ENCODE peak calls at places on chromosome 22, in five cellular contexts. One of them, this sample, is unnamed.

GRCh38 chr22:50306753-50307749 is at the start of gene PLXNB2:
- DNase-seq in cardiac septum: peak
- DNase-seq in CD4-positive, alpha-beta T cell: no peak
- DNase-seq in AML-193: no peak
- DNase-seq in tibial nerve: peak
- DNase-seq in this sample: peak

GRCh38 chr22:26981111-26981510 is 323.7 kb downstream of the MIAT start:
- DNase-seq in AML-193: no peak
- DNase-seq in tibial nerve: no peak
- DNase-seq in cardiac septum: no peak
- DNase-seq in CD4-positive, alpha-beta T cell: no peak
- DNase-seq in this sample: no peak

GRCh38 chr22:30212996-30213441 is 33.5 kb downstream of the LIF start:
- DNase-seq in tibial nerve: no peak
- DNase-seq in AML-193: peak
- DNase-seq in cardiac septum: no peak
- DNase-seq in CD4-positive, alpha-beta T cell: no peak
- DNase-seq in this sample: no peak

GRCh38 chr22:25120093-25120561 is 79.5 kb upstream of the CRYBB3 start:
- DNase-seq in AML-193: no peak
- DNase-seq in CD4-positive, alpha-beta T cell: no peak
- DNase-seq in tibial nerve: no peak
- DNase-seq in cardiac septum: no peak
- DNase-seq in this sample: peak

GRCh38 chr22:26529345-26529744 is 17.1 kb upstream of the TFIP11 start:
- DNase-seq in AML-193: no peak
- DNase-seq in tibial nerve: no peak
- DNase-seq in cardiac septum: no peak
- DNase-seq in CD4-positive, alpha-beta T cell: no peak
- DNase-seq in this sample: no peak

GRCh38 chr22:20774882-20775281 is 969 bp downstream of the SERPIND1 start:
- DNase-seq in CD4-positive, alpha-beta T cell: no peak
- DNase-seq in tibial nerve: no peak
- DNase-seq in cardiac septum: no peak
- DNase-seq in AML-193: no peak
- DNase-seq in this sample: no peak

GRCh38 chr22:35977136-35977535 is 51.5 kb downstream of the RBFOX2 start:
- DNase-seq in CD4-positive, alpha-beta T cell: no peak
- DNase-seq in tibial nerve: no peak
- DNase-seq in cardiac septum: no peak
- DNase-seq in AML-193: no peak
- DNase-seq in this sample: no peak

GRCh38 chr22:30865656-30866055 is 102.9 kb downstream of the MORC2 start:
- DNase-seq in tibial nerve: no peak
- DNase-seq in AML-193: no peak
- DNase-seq in CD4-positive, alpha-beta T cell: no peak
- DNase-seq in cardiac septum: peak
- DNase-seq in this sample: no peak

GRCh38 chr22:43487311-43488030 is 75.7 kb downstream of the MPPED1 start:
- DNase-seq in cardiac septum: no peak
- DNase-seq in tibial nerve: no peak
- DNase-seq in AML-193: no peak
- DNase-seq in CD4-positive, alpha-beta T cell: no peak
- DNase-seq in this sample: no peak

GRCh38 chr22:38718414-38718813 is 12.7 kb downstream of the GTPBP1 start:
- DNase-seq in AML-193: no peak
- DNase-seq in tibial nerve: no peak
- DNase-seq in cardiac septum: peak
- DNase-seq in CD4-positive, alpha-beta T cell: no peak
- DNase-seq in this sample: peak

GRCh38 chr22:30308096-30308495 is 18.6 kb downstream of the TBC1D10A start:
- DNase-seq in CD4-positive, alpha-beta T cell: no peak
- DNase-seq in tibial nerve: no peak
- DNase-seq in AML-193: no peak
- DNase-seq in cardiac septum: no peak
- DNase-seq in this sample: no peak

GRCh38 chr22:38697055-38697980 is 3.4 kb downstream of the JOSD1 start:
- DNase-seq in tibial nerve: no peak
- DNase-seq in CD4-positive, alpha-beta T cell: no peak
- DNase-seq in cardiac septum: no peak
- DNase-seq in AML-193: no peak
- DNase-seq in this sample: no peak

GRCh38 chr22:50261615-50262459 is at the start of gene MAPK12:
- DNase-seq in AML-193: no peak
- DNase-seq in CD4-positive, alpha-beta T cell: no peak
- DNase-seq in tibial nerve: no peak
- DNase-seq in cardiac septum: no peak
- DNase-seq in this sample: no peak

GRCh38 chr22:17281026-17281809 is 62.0 kb upstream of the ADA2 start:
- DNase-seq in tibial nerve: no peak
- DNase-seq in AML-193: no peak
- DNase-seq in cardiac septum: no peak
- DNase-seq in CD4-positive, alpha-beta T cell: no peak
- DNase-seq in this sample: no peak

GRCh38 chr22:30266445-30267381 is at the start of gene OSM:
- DNase-seq in CD4-positive, alpha-beta T cell: peak
- DNase-seq in AML-193: peak
- DNase-seq in cardiac septum: peak
- DNase-seq in tibial nerve: peak
- DNase-seq in this sample: no peak

GRCh38 chr22:22897947-22898346 is 10.3 kb downstream of the IGLL5 start:
- DNase-seq in cardiac septum: no peak
- DNase-seq in AML-193: no peak
- DNase-seq in CD4-positive, alpha-beta T cell: no peak
- DNase-seq in tibial nerve: no peak
- DNase-seq in this sample: peak

GRCh38 chr22:27795053-27795452 is 6.5 kb downstream of the MN1 start:
- DNase-seq in cardiac septum: no peak
- DNase-seq in tibial nerve: no peak
- DNase-seq in CD4-positive, alpha-beta T cell: no peak
- DNase-seq in AML-193: no peak
- DNase-seq in this sample: no peak

GRCh38 chr22:41048791-41049717 is 43.3 kb upstream of the EP300 start:
- DNase-seq in cardiac septum: peak
- DNase-seq in AML-193: no peak
- DNase-seq in tibial nerve: peak
- DNase-seq in CD4-positive, alpha-beta T cell: no peak
- DNase-seq in this sample: peak

GRCh38 chr22:37138879-37139561 is 10.7 kb downstream of the IL2RB start:
- DNase-seq in cardiac septum: no peak
- DNase-seq in AML-193: no peak
- DNase-seq in CD4-positive, alpha-beta T cell: no peak
- DNase-seq in tibial nerve: no peak
- DNase-seq in this sample: no peak

GRCh38 chr22:25202290-25202921 is 2.7 kb downstream of the CRYBB3 start:
- DNase-seq in CD4-positive, alpha-beta T cell: peak
- DNase-seq in cardiac septum: no peak
- DNase-seq in AML-193: peak
- DNase-seq in tibial nerve: peak
- DNase-seq in this sample: no peak

GRCh38 chr22:50012201-50013181 is at the start of gene IL17REL:
- DNase-seq in tibial nerve: no peak
- DNase-seq in AML-193: no peak
- DNase-seq in CD4-positive, alpha-beta T cell: no peak
- DNase-seq in cardiac septum: no peak
- DNase-seq in this sample: no peak

GRCh38 chr22:50348058-50348457 is 4.9 kb downstream of the PPP6R2 start:
- DNase-seq in tibial nerve: no peak
- DNase-seq in AML-193: no peak
- DNase-seq in CD4-positive, alpha-beta T cell: no peak
- DNase-seq in cardiac septum: no peak
- DNase-seq in this sample: no peak

GRCh38 chr22:48259991-48260670 is 1497.7 kb downstream of the TBC1D22A start:
- DNase-seq in cardiac septum: peak
- DNase-seq in CD4-positive, alpha-beta T cell: no peak
- DNase-seq in AML-193: no peak
- DNase-seq in tibial nerve: no peak
- DNase-seq in this sample: no peak

GRCh38 chr22:17999851-18000250 is 24.5 kb downstream of the MICAL3 start:
- DNase-seq in AML-193: no peak
- DNase-seq in tibial nerve: no peak
- DNase-seq in CD4-positive, alpha-beta T cell: no peak
- DNase-seq in cardiac septum: no peak
- DNase-seq in this sample: no peak

GRCh38 chr22:49598338-49598737 is 229.3 kb downstream of the BRD1 start:
- DNase-seq in cardiac septum: peak
- DNase-seq in CD4-positive, alpha-beta T cell: no peak
- DNase-seq in tibial nerve: no peak
- DNase-seq in AML-193: no peak
- DNase-seq in this sample: no peak

GRCh38 chr22:39220897-39221850 is 23.6 kb downstream of the PDGFB start:
- DNase-seq in tibial nerve: no peak
- DNase-seq in cardiac septum: no peak
- DNase-seq in CD4-positive, alpha-beta T cell: no peak
- DNase-seq in AML-193: no peak
- DNase-seq in this sample: no peak

GRCh38 chr22:31526275-31526674 is 29.9 kb downstream of the SFI1 start:
- DNase-seq in cardiac septum: no peak
- DNase-seq in CD4-positive, alpha-beta T cell: no peak
- DNase-seq in tibial nerve: no peak
- DNase-seq in AML-193: no peak
- DNase-seq in this sample: no peak

GRCh38 chr22:46737976-46738641 is at the start of gene CERK:
- DNase-seq in CD4-positive, alpha-beta T cell: peak
- DNase-seq in tibial nerve: peak
- DNase-seq in AML-193: peak
- DNase-seq in cardiac septum: peak
- DNase-seq in this sample: no peak

GRCh38 chr22:20583471-20583922 is 76.1 kb downstream of the MED15 start:
- DNase-seq in tibial nerve: no peak
- DNase-seq in AML-193: peak
- DNase-seq in cardiac septum: no peak
- DNase-seq in CD4-positive, alpha-beta T cell: no peak
- DNase-seq in this sample: no peak

GRCh38 chr22:50483977-50484853 is 2.4 kb upstream of the MIOX start:
- DNase-seq in CD4-positive, alpha-beta T cell: no peak
- DNase-seq in AML-193: no peak
- DNase-seq in tibial nerve: no peak
- DNase-seq in cardiac septum: no peak
- DNase-seq in this sample: no peak

GRCh38 chr22:32473388-32473952 is 1.1 kb upstream of the FBXO7 start:
- DNase-seq in cardiac septum: no peak
- DNase-seq in tibial nerve: peak
- DNase-seq in CD4-positive, alpha-beta T cell: peak
- DNase-seq in AML-193: peak
- DNase-seq in this sample: no peak

GRCh38 chr22:38250642-38251354 is 22.0 kb downstream of the TMEM184B start:
- DNase-seq in tibial nerve: no peak
- DNase-seq in cardiac septum: no peak
- DNase-seq in CD4-positive, alpha-beta T cell: no peak
- DNase-seq in AML-193: no peak
- DNase-seq in this sample: no peak

GRCh38 chr22:38751422-38752346 is 4.1 kb downstream of the SUN2 start:
- DNase-seq in CD4-positive, alpha-beta T cell: peak
- DNase-seq in tibial nerve: no peak
- DNase-seq in cardiac septum: peak
- DNase-seq in AML-193: peak
- DNase-seq in this sample: peak

GRCh38 chr22:35656284-35656752 is 8.1 kb downstream of the APOL6 start:
- DNase-seq in tibial nerve: no peak
- DNase-seq in CD4-positive, alpha-beta T cell: no peak
- DNase-seq in AML-193: no peak
- DNase-seq in cardiac septum: no peak
- DNase-seq in this sample: no peak

GRCh38 chr22:19035474-19036228 is 86.6 kb downstream of the DGCR2 start:
- DNase-seq in cardiac septum: no peak
- DNase-seq in AML-193: no peak
- DNase-seq in tibial nerve: no peak
- DNase-seq in CD4-positive, alpha-beta T cell: no peak
- DNase-seq in this sample: no peak